ENCODE peak calls at places on chromosomes 5 and 9, in five cellular contexts. Z is hepatic stellate cell; Q is CD4-positive, CD25-positive, alpha-beta regulatory T cell; J is ELR; A is non-pigmented ciliary epithelial cell. K is an unnamed sample.

GRCh38 chr5:63154480-63155309 is 576.1 kb downstream of the LRRC70 start:
- DNase-seq in Z (no peak), A (no peak), Q (no peak), J (no peak), K (no peak)

GRCh38 chr9:124267271-124267807 is 9.6 kb downstream of the NEK6 start:
- DNase-seq in Z (no peak), J (peak; percentile 92), Q (no peak), A (no peak), K (no peak)

GRCh38 chr5:73451218-73452130 is 2.9 kb upstream of the FOXD1 start:
- DNase-seq in A (no peak), Z (no peak), Q (peak; percentile 25), J (peak; percentile 75), K (no peak)

GRCh38 chr9:9117866-9118265 is 1318.3 kb upstream of the DMAC1 start:
- DNase-seq in A (no peak), Z (no peak), J (no peak), Q (no peak), K (no peak)

GRCh38 chr9:16321461-16322119 is 548.9 kb downstream of the BNC2 start:
- DNase-seq in A (no peak), Z (peak; percentile 58), Q (no peak), J (peak; percentile 77), K (no peak)

GRCh38 chr5:179837076-179838011 is 16.6 kb downstream of the SQSTM1 start:
- DNase-seq in Z (no peak), A (no peak), J (no peak), Q (no peak), K (no peak)

GRCh38 chr5:25453500-25453899 is 808.7 kb upstream of the CDH10 start:
- DNase-seq in A (no peak), Z (no peak), Q (no peak), J (no peak), K (no peak)

GRCh38 chr9:79658926-79659325 is 87.2 kb downstream of the TLE4 start:
- DNase-seq in A (no peak), Z (no peak), J (no peak), Q (no peak), K (no peak)

GRCh38 chr9:72614057-72614456 is 92.6 kb downstream of the TMC1 start:
- DNase-seq in Z (no peak), A (no peak), J (no peak), Q (no peak), K (no peak)

GRCh38 chr5:76273491-76273890 is 129.6 kb upstream of the IQGAP2 start:
- DNase-seq in Q (no peak), J (no peak), Z (no peak), A (no peak), K (no peak)

GRCh38 chr5:41246376-41246775 is 33.0 kb upstream of the C6 start:
- DNase-seq in Q (no peak), A (peak; percentile 4), J (peak; percentile 66), Z (peak; percentile 4), K (no peak)

GRCh38 chr9:113401027-113401792 is at the start of gene ALAD:
- DNase-seq in Z (peak; percentile 97), J (peak; percentile 99), Q (peak; percentile 99), A (peak; percentile 85), K (peak; percentile 98)

GRCh38 chr5:76762484-76762883 is 46.6 kb downstream of the F2R start:
- DNase-seq in J (no peak), Q (no peak), A (no peak), Z (no peak), K (no peak)

GRCh38 chr5:142806769-142807377 is 36.7 kb downstream of the ARHGAP26 start:
- DNase-seq in J (no peak), Z (no peak), A (no peak), Q (no peak), K (no peak)

GRCh38 chr5:10631597-10631996 is 67.7 kb downstream of the ANKRD33B start:
- DNase-seq in Z (no peak), J (no peak), A (no peak), Q (no peak), K (no peak)

GRCh38 chr5:55993013-55993412 is 1.8 kb downstream of the IL6ST start:
- DNase-seq in Q (no peak), Z (no peak), J (peak; percentile 56), A (no peak), K (no peak)

GRCh38 chr9:84670106-84670800 is 724 bp downstream of the NTRK2 start:
- DNase-seq in J (no peak), A (no peak), Q (no peak), Z (peak; percentile 20), K (no peak)

GRCh38 chr5:124806026-124806856 is 59.8 kb upstream of the ZNF608 start:
- DNase-seq in A (peak; percentile 72), Q (no peak), Z (peak; percentile 19), J (no peak), K (no peak)

GRCh38 chr5:132495672-132496630 is 5.4 kb upstream of the IRF1 start:
- DNase-seq in J (peak; percentile 89), Z (peak; percentile 94), Q (peak; percentile 88), A (no peak), K (peak; percentile 95)

GRCh38 chr5:43428034-43428712 is 16.0 kb upstream of the CCL28 start:
- DNase-seq in A (no peak), Q (no peak), Z (no peak), J (peak; percentile 49), K (no peak)

K was measured in vagina.